ENCODE peak calls at places on chromosome 2, in seven cellular contexts. Q is SK-N-SH, P is IMR-90, Y is AG10803, L is ovary, J is left lung, R is fibroblast of the aortic adventitia. X is an unnamed sample.
A peak's percentile ranks its signal among the peaks of the same experiment; 100 is the strongest.

GRCh38 chr2:217993817-217994459 is 8.9 kb downstream of the TNS1 start:
- DNase-seq in Y (no peak), Q (peak; percentile 85), L (peak; percentile 80), R (peak; percentile 65), P (peak; percentile 45), J (no peak), X (peak; percentile 30)

GRCh38 chr2:159904127-159904564 is 106.1 kb upstream of the CD302 start:
- DNase-seq in Y (no peak), P (no peak), J (peak; percentile 41), R (no peak), Q (no peak), L (peak; percentile 15), X (peak; percentile 80)

GRCh38 chr2:9497017-9497416 is 22.7 kb downstream of the IAH1 start:
- DNase-seq in L (no peak), Y (no peak), P (no peak), R (no peak), Q (no peak), J (no peak), X (no peak)

GRCh38 chr2:200253631-200254030 is 52.9 kb upstream of the SPATS2L start:
- DNase-seq in Y (peak; percentile 64), L (no peak), R (peak; percentile 62), J (no peak), Q (no peak), P (peak; percentile 78), X (no peak)

GRCh38 chr2:150062416-150062815 is 425.1 kb downstream of the RND3 start:
- DNase-seq in J (no peak), Y (peak; percentile 74), Q (no peak), L (no peak), R (peak; percentile 74), P (no peak), X (no peak)

GRCh38 chr2:236745420-236746210 is 176.0 kb downstream of the ACKR3 start:
- DNase-seq in Y (peak; percentile 86), P (peak; percentile 55), J (no peak), R (peak; percentile 86), L (no peak), Q (no peak), X (no peak)

GRCh38 chr2:61620244-61621159 is 82.3 kb upstream of the XPO1 start:
- DNase-seq in P (peak; percentile 88), R (peak; percentile 88), Q (no peak), L (no peak), J (no peak), Y (peak; percentile 66), X (peak; percentile 32)

GRCh38 chr2:127087780-127088495 is 19.0 kb downstream of the BIN1 start:
- DNase-seq in Q (peak; percentile 64), Y (no peak), L (peak; percentile 60), R (no peak), J (no peak), P (peak; percentile 12), X (no peak)

DNA sequence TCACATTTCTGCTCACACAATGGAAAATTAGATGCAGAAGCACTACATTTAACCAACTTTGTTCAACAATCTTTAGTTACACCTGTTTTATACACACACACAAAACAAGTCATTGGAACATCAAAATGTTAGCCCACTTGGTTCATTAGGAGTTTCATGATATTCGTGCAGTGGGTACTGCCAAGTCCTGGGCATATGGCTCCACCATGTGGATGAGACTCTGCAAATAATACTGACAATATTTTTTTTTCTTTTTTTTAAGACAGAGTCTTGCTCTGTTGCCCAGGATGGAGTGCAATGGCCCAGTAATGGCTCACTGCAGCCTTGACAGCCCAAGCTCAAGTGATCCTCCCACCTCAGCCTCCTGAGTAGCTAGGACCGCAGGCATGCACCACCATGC is 34.5 kb upstream of the GRB14 start:
- DNase-seq in Q (no peak), P (no peak), J (no peak), R (peak; percentile 56), Y (no peak), L (no peak), X (no peak)
- TF ChIP-seq CTCF in Q (peak; percentile 51), P (no peak), J (no peak), R (peak; percentile 2), Y (peak; percentile 11), L (no peak), X (no peak)

DNA sequence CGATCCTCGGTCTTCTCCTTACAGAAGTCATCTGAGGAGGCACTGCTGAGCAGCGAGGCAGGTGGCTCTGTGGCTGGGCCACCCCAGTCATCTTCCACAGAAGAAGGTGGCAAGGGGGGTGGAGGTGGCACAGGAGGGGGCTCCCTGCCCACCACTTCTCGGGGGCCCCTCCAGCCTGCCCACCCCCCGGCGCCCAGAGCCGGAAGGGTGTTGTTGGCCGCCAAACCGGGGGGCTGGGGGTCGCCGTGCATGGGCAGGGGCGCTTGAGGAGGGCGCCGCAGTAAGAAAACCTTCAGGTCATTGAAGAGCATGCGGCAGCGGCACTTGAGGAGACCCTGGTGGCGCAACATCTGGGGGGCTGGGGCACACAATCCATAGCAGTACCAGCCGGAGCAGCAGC is 2.5 kb downstream of the MARCHF4 start:
- DNase-seq in P (no peak), J (no peak), L (no peak), R (no peak), Y (no peak), Q (peak; percentile 30), X (no peak)
- H3K4me3 ChIP-seq in P (no peak overlapping the region), J (no peak overlapping the region), L (no peak overlapping the region), R (peak overlapping the region; percentile 6), Y (peak overlapping the region; percentile 87), Q (peak overlapping the region; percentile 24), X (no peak overlapping the region)

GRCh38 chr2:220228310-220229006 is 601.0 kb downstream of the SLC4A3 start:
- DNase-seq in J (peak; percentile 43), R (peak; percentile 98), Y (peak; percentile 95), Q (peak; percentile 1), L (no peak), P (peak; percentile 99), X (no peak)
- TF ChIP-seq CTCF in J (no peak), R (no peak), Y (no peak), Q (no peak), L (no peak), P (no peak), X (no peak)

GRCh38 chr2:235668782-235669181 is 174.9 kb downstream of the AGAP1 start:
- DNase-seq in Y (no peak), R (no peak), Q (no peak), L (no peak), J (no peak), P (no peak), X (no peak)

GRCh38 chr2:235666240-235666781 is 172.5 kb downstream of the AGAP1 start:
- DNase-seq in R (peak; percentile 93), P (peak; percentile 90), J (no peak), Q (peak; percentile 69), Y (peak; percentile 90), L (no peak), X (peak; percentile 10)

GRCh38 chr2:235670974-235671787 is 177.3 kb downstream of the AGAP1 start:
- DNase-seq in J (no peak), R (no peak), P (no peak), Q (no peak), L (peak; percentile 40), Y (no peak), X (no peak)

GRCh38 chr2:235669983-235670962 is 176.4 kb downstream of the AGAP1 start:
- DNase-seq in J (peak; percentile 60), P (peak; percentile 81), L (peak; percentile 72), Y (peak; percentile 77), Q (peak; percentile 87), R (peak; percentile 78), X (no peak)

GRCh38 chr2:235669269-235669831 is 175.5 kb downstream of the AGAP1 start:
- DNase-seq in L (peak; percentile 71), J (peak; percentile 59), R (peak; percentile 63), Y (peak; percentile 74), P (peak; percentile 58), Q (peak; percentile 90), X (peak; percentile 9)
- H3K4me3 ChIP-seq in L (peak overlapping the region; percentile 50), J (peak overlapping the region; percentile 29), R (peak overlapping the region; percentile 62), Y (peak overlapping the region; percentile 44), P (peak overlapping the region; percentile 80), Q (peak overlapping the region; percentile 61), X (no peak overlapping the region)

DNA sequence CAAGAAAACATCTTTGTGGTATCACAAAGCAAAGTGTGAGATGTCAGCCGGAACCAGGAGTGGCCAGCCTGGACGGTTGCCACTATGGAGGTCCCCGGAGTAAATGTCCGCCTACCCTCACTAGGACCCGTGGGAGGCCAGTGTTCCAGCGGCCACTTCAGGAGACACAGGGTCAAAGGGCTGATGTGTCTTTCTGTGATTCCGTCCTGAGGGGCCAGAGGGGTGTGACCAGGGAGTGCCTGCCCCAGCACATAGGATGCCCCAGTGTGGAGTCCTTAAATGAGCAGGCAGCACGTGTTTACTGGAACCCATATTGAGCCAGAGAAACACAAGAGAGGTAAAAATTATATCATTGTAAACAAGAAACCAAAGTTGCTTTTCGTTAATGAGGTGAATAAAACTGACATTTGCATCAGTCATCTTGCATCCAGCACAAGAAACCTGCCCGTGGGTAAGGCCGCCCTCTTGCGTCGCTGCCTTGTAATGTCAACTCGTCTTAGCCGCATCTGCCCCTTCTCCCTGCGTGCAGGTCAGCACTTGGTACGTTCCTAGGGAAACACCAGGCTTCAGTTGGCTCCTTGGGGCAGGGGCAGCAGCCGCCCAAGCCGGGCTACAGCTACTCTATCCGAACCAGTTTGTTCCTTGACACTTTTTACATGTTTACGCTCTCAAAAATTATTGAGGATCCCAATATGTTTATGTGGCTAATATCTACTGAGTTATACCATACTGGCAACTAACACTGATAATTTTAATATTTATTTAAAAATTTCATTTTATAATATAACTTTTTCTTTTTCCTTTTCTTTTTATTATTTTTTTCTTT is 46.7 kb upstream of the LAPTM4A start:
- DNase-seq in P (peak; percentile 85), J (peak; percentile 79), L (peak; percentile 80), Y (peak; percentile 87), Q (peak; percentile 94), R (peak; percentile 89), X (peak; percentile 89)
- TF ChIP-seq CTCF in P (peak; percentile 96), J (peak; percentile 78), L (peak; percentile 80), Y (peak; percentile 98), Q (peak; percentile 99), R (peak; percentile 90), X (peak; percentile 89)

DNA sequence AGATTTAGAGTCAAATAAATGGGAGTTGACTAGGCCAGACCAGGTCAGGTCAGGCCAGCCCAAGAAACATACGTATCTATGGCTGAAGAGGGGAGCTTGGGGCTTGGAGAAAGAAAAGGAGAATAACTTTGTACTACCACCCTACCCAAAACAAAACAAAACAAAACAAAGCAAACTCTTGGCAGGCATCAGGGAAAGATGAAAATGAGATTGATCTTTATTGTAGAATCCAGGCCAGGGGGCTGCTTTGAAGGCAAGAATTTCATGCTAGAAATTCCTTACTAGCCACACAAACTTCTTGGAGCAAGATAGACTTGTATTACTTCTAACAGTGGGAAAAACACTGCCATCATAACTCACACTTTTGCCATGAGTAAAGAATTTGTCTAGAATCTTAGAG is 26.2 kb downstream of the QPCT start:
- DNase-seq in Y (peak; percentile 29), L (no peak), P (no peak), R (no peak), J (no peak), Q (no peak), X (no peak)
- H3K4me3 ChIP-seq in Y (no peak overlapping the region), L (no peak overlapping the region), P (no peak overlapping the region), R (no peak overlapping the region), J (no peak overlapping the region), Q (no peak overlapping the region), X (no peak overlapping the region)

GRCh38 chr2:95289251-95289650 is 7.9 kb upstream of the KCNIP3 start:
- DNase-seq in L (no peak), R (no peak), Y (no peak), J (no peak), Q (no peak), P (no peak), X (no peak)
- TF ChIP-seq CTCF in L (no peak), R (no peak), Y (no peak), J (no peak), Q (no peak), P (no peak), X (no peak)